ENCODE peak calls at places on chromosomes 2 and 18, in five cellular contexts. C is activated CD4-positive, alpha-beta T cell treated with anti-CD3 and anti-CD28 coated beads, Interleukin-2, amount 10 ng/mL, durations not matched to agents 7 days and 5 days; L is stimulated activated CD8-positive, alpha-beta memory T cell treated with anti-CD3 and anti-CD28 coated beads, Interleukin-2, amount 100 ng/mL, for 1 hour; Q is GM13977; A is breast epithelium. V is an unnamed sample.

GRCh38 chr2:68931799-68932198 is 20.9 kb downstream of the GKN2 start:
- DNase-seq in C (no peak), L (no peak), Q (no peak), A (no peak), V (no peak)

GRCh38 chr2:136179602-136179975 is 61.6 kb upstream of the CXCR4 start:
- DNase-seq in C (no peak), L (no peak), Q (no peak), A (no peak), V (no peak)

GRCh38 chr2:42327125-42327524 is 33.9 kb downstream of the COX7A2L start:
- DNase-seq in C (no peak), L (no peak), Q (no peak), A (no peak), V (no peak)

GRCh38 chr2:241799522-241800197 is 9.3 kb upstream of the NEU4 start:
- DNase-seq in C (no peak), L (no peak), Q (peak; percentile 13), A (no peak), V (peak; percentile 6)

GRCh38 chr2:7706791-7707190 is 789.6 kb downstream of the RNF144A start:
- DNase-seq in C (no peak), L (no peak), Q (no peak), A (no peak), V (no peak)

GRCh38 chr2:240111253-240111652 is 24.9 kb downstream of the COPS9 start:
- DNase-seq in C (no peak), L (no peak), Q (no peak), A (no peak), V (no peak)

GRCh38 chr2:179021258-179021657 is 28.7 kb downstream of the CCDC141 start:
- DNase-seq in C (no peak), L (no peak), Q (peak; percentile 33), A (no peak), V (no peak)

GRCh38 chr2:107062173-107062572 is 176.2 kb upstream of the ST6GAL2 start:
- DNase-seq in C (no peak), L (no peak), Q (no peak), A (no peak), V (no peak)

GRCh38 chr2:134289225-134289624 is 35.4 kb downstream of the MGAT5 start:
- DNase-seq in C (peak; percentile 23), L (no peak), Q (no peak), A (no peak), V (no peak)

GRCh38 chr18:136433-136832 is 21.9 kb upstream of the USP14 start:
- DNase-seq in C (peak; percentile 52), L (no peak), Q (no peak), A (no peak), V (no peak)

GRCh38 chr18:5463390-5463789 is 80.4 kb downstream of the EPB41L3 start:
- DNase-seq in C (no peak), L (no peak), Q (no peak), A (no peak), V (peak; percentile 68)

GRCh38 chr2:46806526-46806925 is 109.1 kb downstream of the MCFD2 start:
- DNase-seq in C (no peak), L (no peak), Q (no peak), A (no peak), V (peak; percentile 4)

GRCh38 chr2:64609229-64609994 is 44.3 kb downstream of the SERTAD2 start:
- DNase-seq in C (peak; percentile 60), L (peak; percentile 40), Q (peak; percentile 91), A (no peak), V (no peak)

GRCh38 chr2:203786912-203787311 is 80.5 kb downstream of the CD28 start:
- DNase-seq in C (no peak), L (no peak), Q (no peak), A (no peak), V (no peak)

GRCh38 chr2:203484266-203485112 is 50.6 kb downstream of the RAPH1 start:
- DNase-seq in C (peak; percentile 61), L (peak; percentile 21), Q (peak; percentile 31), A (no peak), V (no peak)

GRCh38 chr2:160269365-160269764 is 69.3 kb upstream of the ITGB6 start:
- DNase-seq in C (no peak), L (no peak), Q (no peak), A (no peak), V (no peak)

GRCh38 chr2:23703037-23703582 is 223.8 kb downstream of the ATAD2B start:
- DNase-seq in C (no peak), L (no peak), Q (no peak), A (no peak), V (peak; percentile 8)

GRCh38 chr2:201448701-201449100 is 2.6 kb downstream of the TRAK2 start:
- DNase-seq in C (peak; percentile 60), L (peak; percentile 2), Q (no peak), A (no peak), V (no peak)

GRCh38 chr2:169619946-169620345 is 35.8 kb downstream of the PPIG start:
- DNase-seq in C (no peak), L (no peak), Q (no peak), A (no peak), V (no peak)

GRCh38 chr2:215500466-215500865 is 64.6 kb upstream of the FN1 start:
- DNase-seq in C (no peak), L (no peak), Q (no peak), A (no peak), V (no peak)

GRCh38 chr18:76875390-76876330 is 53.3 kb downstream of the ZNF236 start:
- DNase-seq in C (peak; percentile 63), L (no peak), Q (peak; percentile 48), A (no peak), V (no peak)

GRCh38 chr2:238250896-238251295 is 11.1 kb upstream of the HES6 start:
- DNase-seq in C (no peak), L (no peak), Q (no peak), A (no peak), V (no peak)

GRCh38 chr2:230904856-230905447 is 20.1 kb downstream of the GPR55 start:
- DNase-seq in C (peak; percentile 4), L (no peak), Q (no peak), A (peak; percentile 43), V (peak; percentile 62)

GRCh38 chr18:49697757-49698595 is 115.4 kb downstream of the ACAA2 start:
- DNase-seq in C (no peak), L (no peak), Q (no peak), A (no peak), V (peak; percentile 82)

GRCh38 chr2:109736177-109736827 is 57.8 kb upstream of the RGPD5 start:
- DNase-seq in C (peak; percentile 13), L (no peak), Q (peak; percentile 30), A (peak; percentile 53), V (peak; percentile 72)

GRCh38 chr2:64952896-64953482 is 36.2 kb upstream of the SLC1A4 start:
- DNase-seq in C (no peak), L (no peak), Q (no peak), A (no peak), V (no peak)

GRCh38 chr2:38466849-38467767 is 90.0 kb upstream of the ATL2 start:
- DNase-seq in C (no peak), L (no peak), Q (no peak), A (no peak), V (no peak)

GRCh38 chr2:285506-285905 is 2.4 kb downstream of the ALKAL2 start:
- DNase-seq in C (no peak), L (no peak), Q (no peak), A (no peak), V (no peak)

GRCh38 chr2:30404354-30405265 is 42.4 kb upstream of the LCLAT1 start:
- DNase-seq in C (no peak), L (no peak), Q (no peak), A (no peak), V (no peak)

GRCh38 chr2:85157345-85157744 is 24.2 kb downstream of the TCF7L1 start:
- DNase-seq in C (no peak), L (no peak), Q (no peak), A (no peak), V (no peak)

GRCh38 chr2:97991081-97991856 is 4.5 kb downstream of the TMEM131 start:
- DNase-seq in C (no peak), L (no peak), Q (peak; percentile 18), A (no peak), V (no peak)

V was measured in lower leg skin.